ENCODE peak calls at places on chromosomes 13 and 19, in ten cellular contexts. One of them, this sample, is unnamed.

GRCh38 chr13:44758595-44759221 is 182.6 kb upstream of the TSC22D1 start:
- DNase-seq in prostate gland: peak
- DNase-seq in lower leg skin: no peak
- DNase-seq in H54: peak
- DNase-seq in stomach: no peak
- DNase-seq in uterus: no peak
- DNase-seq in adrenal gland: no peak
- DNase-seq in right lobe of liver: no peak
- DNase-seq in HCT116: no peak
- DNase-seq in ovary: no peak
- DNase-seq in this sample: no peak

GRCh38 chr13:32905063-32905863 is 111.0 kb upstream of the KL start:
- DNase-seq in ovary: no peak
- DNase-seq in H54: no peak
- DNase-seq in HCT116: no peak
- DNase-seq in uterus: no peak
- DNase-seq in right lobe of liver: no peak
- DNase-seq in stomach: no peak
- DNase-seq in lower leg skin: no peak
- DNase-seq in adrenal gland: no peak
- DNase-seq in prostate gland: no peak
- DNase-seq in this sample: no peak

GRCh38 chr13:80235559-80236296 is 105.2 kb downstream of the SPRY2 start:
- DNase-seq in lower leg skin: no peak
- DNase-seq in HCT116: no peak
- DNase-seq in right lobe of liver: no peak
- DNase-seq in stomach: no peak
- DNase-seq in uterus: no peak
- DNase-seq in H54: peak
- DNase-seq in ovary: no peak
- DNase-seq in adrenal gland: no peak
- DNase-seq in prostate gland: no peak
- DNase-seq in this sample: no peak

GRCh38 chr13:29499766-29500165 is 95.7 kb downstream of the SLC7A1 start:
- DNase-seq in HCT116: no peak
- DNase-seq in ovary: no peak
- DNase-seq in stomach: no peak
- DNase-seq in lower leg skin: no peak
- DNase-seq in uterus: no peak
- DNase-seq in adrenal gland: no peak
- DNase-seq in right lobe of liver: no peak
- DNase-seq in H54: no peak
- DNase-seq in prostate gland: no peak
- DNase-seq in this sample: no peak

GRCh38 chr19:35862528-35862927 is 5.8 kb downstream of the KIRREL2 start:
- DNase-seq in adrenal gland: no peak
- DNase-seq in ovary: no peak
- DNase-seq in lower leg skin: no peak
- DNase-seq in prostate gland: no peak
- DNase-seq in H54: no peak
- DNase-seq in uterus: no peak
- DNase-seq in stomach: no peak
- DNase-seq in right lobe of liver: no peak
- DNase-seq in HCT116: no peak
- DNase-seq in this sample: peak

GRCh38 chr13:113794086-113794485 is 35.1 kb downstream of the TMEM255B start:
- DNase-seq in lower leg skin: no peak
- DNase-seq in H54: no peak
- DNase-seq in adrenal gland: no peak
- DNase-seq in prostate gland: no peak
- DNase-seq in uterus: no peak
- DNase-seq in HCT116: no peak
- DNase-seq in ovary: no peak
- DNase-seq in right lobe of liver: no peak
- DNase-seq in stomach: no peak
- DNase-seq in this sample: no peak

GRCh38 chr19:54523403-54523802 is 20.8 kb downstream of the LAIR2 start:
- DNase-seq in prostate gland: no peak
- DNase-seq in ovary: no peak
- DNase-seq in HCT116: no peak
- DNase-seq in lower leg skin: no peak
- DNase-seq in right lobe of liver: no peak
- DNase-seq in stomach: no peak
- DNase-seq in uterus: no peak
- DNase-seq in H54: peak
- DNase-seq in adrenal gland: no peak
- DNase-seq in this sample: no peak

GRCh38 chr13:65336916-65337315 is 1893.2 kb downstream of the PCDH9 start:
- DNase-seq in H54: no peak
- DNase-seq in lower leg skin: no peak
- DNase-seq in stomach: no peak
- DNase-seq in adrenal gland: no peak
- DNase-seq in ovary: no peak
- DNase-seq in prostate gland: no peak
- DNase-seq in HCT116: no peak
- DNase-seq in uterus: no peak
- DNase-seq in right lobe of liver: no peak
- DNase-seq in this sample: no peak

GRCh38 chr19:18469245-18470107 is 31.5 kb upstream of the ISYNA1 start:
- DNase-seq in right lobe of liver: no peak
- DNase-seq in HCT116: peak
- DNase-seq in ovary: peak
- DNase-seq in adrenal gland: peak
- DNase-seq in uterus: peak
- DNase-seq in prostate gland: no peak
- DNase-seq in lower leg skin: no peak
- DNase-seq in stomach: peak
- DNase-seq in H54: peak
- DNase-seq in this sample: peak

GRCh38 chr13:35712907-35713685 is 236.6 kb upstream of the MAB21L1 start:
- DNase-seq in HCT116: no peak
- DNase-seq in uterus: no peak
- DNase-seq in right lobe of liver: no peak
- DNase-seq in adrenal gland: no peak
- DNase-seq in prostate gland: no peak
- DNase-seq in ovary: no peak
- DNase-seq in H54: no peak
- DNase-seq in lower leg skin: no peak
- DNase-seq in stomach: no peak
- DNase-seq in this sample: no peak

GRCh38 chr13:110334256-110334655 is 27.2 kb downstream of the COL4A2 start:
- DNase-seq in H54: no peak
- DNase-seq in lower leg skin: no peak
- DNase-seq in stomach: no peak
- DNase-seq in prostate gland: no peak
- DNase-seq in ovary: no peak
- DNase-seq in uterus: no peak
- DNase-seq in HCT116: no peak
- DNase-seq in right lobe of liver: no peak
- DNase-seq in adrenal gland: peak
- DNase-seq in this sample: no peak
- TF ChIP-seq POLR2A in H54: no peak
- TF ChIP-seq POLR2A in lower leg skin: no peak
- TF ChIP-seq POLR2A in stomach: no peak
- TF ChIP-seq POLR2A in prostate gland: no peak
- TF ChIP-seq POLR2A in ovary: no peak
- TF ChIP-seq POLR2A in uterus: no peak
- TF ChIP-seq POLR2A in HCT116: no peak
- TF ChIP-seq POLR2A in right lobe of liver: no peak
- TF ChIP-seq POLR2A in adrenal gland: no peak
- TF ChIP-seq POLR2A in this sample: no peak

GRCh38 chr13:41019027-41019487 is at the start of gene ELF1:
- DNase-seq in ovary: peak
- DNase-seq in H54: peak
- DNase-seq in stomach: peak
- DNase-seq in HCT116: peak
- DNase-seq in uterus: no peak
- DNase-seq in lower leg skin: peak
- DNase-seq in adrenal gland: peak
- DNase-seq in right lobe of liver: no peak
- DNase-seq in prostate gland: peak
- DNase-seq in this sample: no peak
- TF ChIP-seq POLR2A in ovary: no peak
- TF ChIP-seq POLR2A in H54: no peak
- TF ChIP-seq POLR2A in stomach: no peak
- TF ChIP-seq POLR2A in HCT116: peak
- TF ChIP-seq POLR2A in uterus: no peak
- TF ChIP-seq POLR2A in lower leg skin: no peak
- TF ChIP-seq POLR2A in adrenal gland: no peak
- TF ChIP-seq POLR2A in right lobe of liver: peak
- TF ChIP-seq POLR2A in prostate gland: peak
- TF ChIP-seq POLR2A in this sample: no peak

GRCh38 chr19:39824143-39825092 is 9.5 kb downstream of the DYRK1B start:
- DNase-seq in ovary: peak
- DNase-seq in uterus: peak
- DNase-seq in stomach: peak
- DNase-seq in adrenal gland: peak
- DNase-seq in right lobe of liver: peak
- DNase-seq in prostate gland: peak
- DNase-seq in lower leg skin: peak
- DNase-seq in H54: peak
- DNase-seq in HCT116: no peak
- DNase-seq in this sample: peak
- TF ChIP-seq POLR2A in ovary: no peak
- TF ChIP-seq POLR2A in uterus: peak
- TF ChIP-seq POLR2A in stomach: peak
- TF ChIP-seq POLR2A in adrenal gland: peak
- TF ChIP-seq POLR2A in right lobe of liver: peak
- TF ChIP-seq POLR2A in prostate gland: peak
- TF ChIP-seq POLR2A in lower leg skin: no peak
- TF ChIP-seq POLR2A in H54: peak
- TF ChIP-seq POLR2A in HCT116: no peak
- TF ChIP-seq POLR2A in this sample: peak

DNA sequence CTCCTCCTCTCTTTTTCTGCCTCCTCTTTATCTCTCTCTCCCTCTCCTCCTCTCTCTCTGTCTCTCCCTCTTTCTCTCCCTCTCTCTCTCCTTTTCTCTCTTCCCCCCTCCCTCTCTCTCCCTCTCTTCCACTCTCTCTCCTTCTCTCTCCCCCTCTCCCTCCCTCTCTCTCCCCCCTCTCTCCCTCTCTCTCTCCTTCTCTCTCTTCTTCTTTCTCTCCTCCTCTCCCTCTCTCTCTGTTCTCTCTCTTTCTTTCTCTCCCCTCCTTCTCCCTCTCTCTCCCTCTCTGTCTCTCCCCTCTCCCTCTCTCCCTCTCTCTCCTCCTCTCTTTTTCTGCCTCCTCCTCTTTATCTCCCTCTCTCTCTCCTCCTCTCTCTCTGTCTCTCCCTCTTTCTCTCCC is 197.4 kb downstream of the UQCRFS1 start:
- DNase-seq in H54: no peak
- DNase-seq in prostate gland: no peak
- DNase-seq in HCT116: no peak
- DNase-seq in lower leg skin: no peak
- DNase-seq in uterus: no peak
- DNase-seq in ovary: no peak
- DNase-seq in stomach: no peak
- DNase-seq in right lobe of liver: no peak
- DNase-seq in adrenal gland: no peak
- DNase-seq in this sample: no peak
- TF ChIP-seq POLR2A in H54: no peak
- TF ChIP-seq POLR2A in prostate gland: no peak
- TF ChIP-seq POLR2A in HCT116: no peak
- TF ChIP-seq POLR2A in lower leg skin: no peak
- TF ChIP-seq POLR2A in uterus: no peak
- TF ChIP-seq POLR2A in ovary: no peak
- TF ChIP-seq POLR2A in stomach: no peak
- TF ChIP-seq POLR2A in right lobe of liver: no peak
- TF ChIP-seq POLR2A in adrenal gland: no peak
- TF ChIP-seq POLR2A in this sample: no peak